ENCODE peak calls at places on chromosomes 2 and 18, in ten cellular contexts. Z, O, M, D, W, I, R, P, X and G are unnamed samples.

GRCh38 chr18:3599235-3599634 is 149.3 kb downstream of the TGIF1 start:
- DNase-seq in Z (no peak), O (no peak), M (no peak), D (no peak), W (no peak), I (no peak), R (no peak), P (no peak), X (no peak), G (no peak)

GRCh38 chr2:71226391-71226964 is 425 bp downstream of the PAIP2B start:
- DNase-seq in Z (no peak), O (no peak), M (peak), D (no peak), W (no peak), I (peak), R (peak), P (peak), X (no peak), G (no peak)

GRCh38 chr2:107669335-107669734 is 157.4 kb upstream of the RGPD4 start:
- DNase-seq in Z (no peak), O (no peak), M (peak), D (no peak), W (peak), I (peak), R (no peak), P (no peak), X (no peak), G (no peak)

GRCh38 chr2:31191931-31192330 is 25.4 kb downstream of the CAPN14 start:
- DNase-seq in Z (no peak), O (no peak), M (no peak), D (no peak), W (no peak), I (no peak), R (no peak), P (no peak), X (no peak), G (no peak)

GRCh38 chr18:46770708-46771107 is 13.9 kb upstream of the ST8SIA5 start:
- DNase-seq in Z (no peak), O (no peak), M (no peak), D (no peak), W (no peak), I (no peak), R (no peak), P (no peak), X (no peak), G (no peak)

GRCh38 chr2:41160439-41160838 is 708.5 kb upstream of the SLC8A1 start:
- DNase-seq in Z (no peak), O (no peak), M (no peak), D (no peak), W (no peak), I (no peak), R (no peak), P (no peak), X (no peak), G (no peak)

GRCh38 chr18:35024965-35025364 is 16.2 kb upstream of the MAPRE2 start:
- DNase-seq in Z (peak), O (no peak), M (peak), D (peak), W (peak), I (no peak), R (no peak), P (peak), X (no peak), G (no peak)

GRCh38 chr18:70373062-70373519 is 84.2 kb downstream of the SOCS6 start:
- DNase-seq in Z (no peak), O (no peak), M (peak), D (peak), W (peak), I (no peak), R (no peak), P (no peak), X (no peak), G (no peak)

GRCh38 chr2:7357993-7358392 is 440.8 kb downstream of the RNF144A start:
- DNase-seq in Z (no peak), O (no peak), M (no peak), D (no peak), W (no peak), I (no peak), R (no peak), P (no peak), X (no peak), G (no peak)

GRCh38 chr2:89763254-89763580 is 1071.7 kb downstream of the RPIA start:
- DNase-seq in Z (no peak), O (no peak), M (no peak), D (no peak), W (peak), I (no peak), R (no peak), P (no peak), X (no peak), G (no peak)

GRCh38 chr2:111626037-111626861 is 257.7 kb downstream of the ANAPC1 start:
- DNase-seq in Z (no peak), O (no peak), M (peak), D (no peak), W (no peak), I (no peak), R (peak), P (no peak), X (no peak), G (no peak)

GRCh38 chr2:186862869-186863709 is 14.1 kb upstream of the ZSWIM2 start:
- DNase-seq in Z (no peak), O (no peak), M (peak), D (peak), W (peak), I (peak), R (no peak), P (no peak), X (no peak), G (no peak)

GRCh38 chr2:120531365-120531764 is 185.4 kb downstream of the INHBB start:
- DNase-seq in Z (no peak), O (no peak), M (no peak), D (no peak), W (no peak), I (no peak), R (no peak), P (no peak), X (no peak), G (no peak)

GRCh38 chr2:26693287-26693849 is 846 bp downstream of the KCNK3 start:
- DNase-seq in Z (no peak), O (no peak), M (no peak), D (no peak), W (peak), I (peak), R (no peak), P (no peak), X (no peak), G (no peak)

GRCh38 chr2:184654945-184655344 is 56.6 kb downstream of the ZNF804A start:
- DNase-seq in Z (no peak), O (no peak), M (peak), D (peak), W (peak), I (no peak), R (no peak), P (no peak), X (no peak), G (no peak)

GRCh38 chr18:48872234-48873145 is 78.3 kb downstream of the SMAD7 start:
- DNase-seq in Z (no peak), O (no peak), M (peak), D (peak), W (no peak), I (no peak), R (no peak), P (no peak), X (no peak), G (no peak)

GRCh38 chr2:237067985-237068576 is 17.6 kb upstream of the COPS8 start:
- DNase-seq in Z (no peak), O (no peak), M (no peak), D (no peak), W (no peak), I (no peak), R (no peak), P (no peak), X (no peak), G (no peak)

GRCh38 chr2:21422050-21422449 is 298.3 kb downstream of the TDRD15 start:
- DNase-seq in Z (no peak), O (no peak), M (peak), D (no peak), W (peak), I (peak), R (peak), P (peak), X (no peak), G (peak)